ENCODE peak calls at places on chromosome 18, in seven cellular contexts. A, R, Y, Z, K, X and J are unnamed samples.

GRCh38 chr18:31750259-31750658 is 10.4 kb downstream of the SLC25A52 start:
- DNase-seq in A (no peak), R (no peak), Y (no peak), Z (no peak), K (no peak), X (no peak), J (no peak)

GRCh38 chr18:36634573-36635216 is 194.1 kb downstream of the TPGS2 start:
- DNase-seq in A (no peak), R (no peak), Y (no peak), Z (no peak), K (no peak), X (peak), J (peak)

GRCh38 chr18:40357536-40357935 is 1597.5 kb upstream of the PIK3C3 start:
- DNase-seq in A (no peak), R (no peak), Y (no peak), Z (no peak), K (no peak), X (peak), J (no peak)

GRCh38 chr18:48006415-48007175 is 76.1 kb upstream of the SMAD2 start:
- DNase-seq in A (no peak), R (no peak), Y (no peak), Z (no peak), K (no peak), X (no peak), J (no peak)

GRCh38 chr18:37578886-37579513 is 13.4 kb upstream of the CELF4 start:
- DNase-seq in A (peak), R (no peak), Y (peak), Z (peak), K (no peak), X (peak), J (peak)

GRCh38 chr18:58363767-58364540 is 264.9 kb downstream of the ALPK2 start:
- DNase-seq in A (no peak), R (no peak), Y (no peak), Z (no peak), K (no peak), X (peak), J (peak)

GRCh38 chr18:23668731-23669130 is 6.0 kb upstream of the ANKRD29 start:
- DNase-seq in A (peak), R (no peak), Y (peak), Z (peak), K (no peak), X (no peak), J (no peak)

GRCh38 chr18:5582849-5583667 is 39.3 kb upstream of the EPB41L3 start:
- DNase-seq in A (no peak), R (no peak), Y (no peak), Z (no peak), K (no peak), X (peak), J (no peak)

GRCh38 chr18:3661121-3661520 is 211.1 kb downstream of the TGIF1 start:
- DNase-seq in A (no peak), R (no peak), Y (no peak), Z (peak), K (no peak), X (no peak), J (no peak)

DNA sequence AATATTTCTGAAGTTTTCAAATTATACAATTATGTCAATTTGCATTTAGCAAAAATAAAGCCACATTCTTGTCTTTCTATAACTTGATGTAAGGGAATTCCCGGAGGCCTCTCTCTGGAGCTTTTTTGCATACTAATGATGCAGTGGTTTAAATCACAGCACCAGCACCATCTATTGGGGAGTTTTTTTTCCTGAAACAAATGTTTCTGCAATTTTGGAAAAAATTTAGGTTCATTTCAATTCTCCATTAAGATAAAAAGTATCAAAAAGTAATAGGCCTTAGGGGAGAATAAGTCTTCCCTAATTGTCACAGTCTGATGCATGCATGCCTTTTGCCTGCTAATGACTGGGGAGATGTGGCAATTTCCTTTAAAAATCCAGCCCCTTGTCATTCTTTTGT is 13.5 kb downstream of the CBLN2 start:
- DNase-seq in A (no peak), R (no peak), Y (peak), Z (no peak), K (no peak), X (no peak), J (no peak)
- TF ChIP-seq CTCF in A (no peak), R (no peak), Y (peak), Z (peak), K (peak), X (no peak), J (no peak)

DNA sequence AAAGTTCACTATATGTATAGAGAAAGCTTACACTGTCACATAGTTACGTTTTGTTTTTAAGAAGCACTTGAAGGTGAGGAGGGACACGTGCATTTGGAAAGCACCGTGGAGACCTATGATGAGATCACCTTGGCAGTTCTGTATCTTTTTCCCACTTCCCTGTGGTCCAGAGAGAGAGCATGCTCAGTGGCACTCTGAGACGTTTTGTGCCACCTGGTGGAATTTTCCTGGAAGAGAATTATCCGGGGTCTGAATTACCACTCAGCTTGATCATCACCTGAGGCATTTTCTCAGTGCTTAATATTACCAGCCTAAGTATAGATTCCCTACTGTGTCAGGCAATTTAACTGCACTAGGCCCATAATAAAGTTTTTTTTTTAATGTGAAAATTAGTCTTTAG is 469.4 kb upstream of the SMIM21 start:
- DNase-seq in A (peak), R (no peak), Y (no peak), Z (peak), K (no peak), X (no peak), J (no peak)
- TF ChIP-seq CTCF in A (peak), R (no peak), Y (no peak), Z (peak), K (no peak), X (no peak), J (peak)

GRCh38 chr18:7614030-7614429 is 46.9 kb downstream of the PTPRM start:
- DNase-seq in A (no peak), R (no peak), Y (no peak), Z (no peak), K (no peak), X (no peak), J (no peak)
- TF ChIP-seq CTCF in A (no peak), R (no peak), Y (no peak), Z (no peak), K (no peak), X (no peak), J (no peak)

DNA sequence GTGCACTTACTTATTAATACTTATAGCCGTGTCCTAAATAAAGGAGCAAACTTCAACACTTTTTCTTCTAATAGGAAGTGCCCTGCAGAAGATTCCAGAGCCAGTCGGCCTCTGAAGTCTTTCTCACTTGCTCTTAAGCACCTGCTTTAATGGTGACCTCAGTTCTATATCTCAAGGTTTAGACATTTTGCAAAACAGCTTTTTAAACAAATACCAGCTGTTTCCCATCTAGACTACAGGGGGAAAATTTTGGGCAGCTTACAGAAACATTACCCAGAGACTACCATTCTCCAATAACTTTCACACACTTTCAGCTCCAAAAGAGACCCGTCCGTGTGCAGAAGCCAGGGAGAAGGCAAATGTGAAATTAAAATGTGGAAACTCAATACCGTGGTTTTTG is 285.3 kb upstream of the CCDC68 start:
- DNase-seq in A (no peak), R (no peak), Y (no peak), Z (no peak), K (peak), X (peak), J (no peak)
- TF ChIP-seq CTCF in A (no peak), R (no peak), Y (no peak), Z (no peak), K (no peak), X (no peak), J (no peak)

GRCh38 chr18:52244658-52245057 is 95.3 kb upstream of the DCC start:
- DNase-seq in A (no peak), R (no peak), Y (no peak), Z (no peak), K (no peak), X (no peak), J (no peak)
- TF ChIP-seq CTCF in A (no peak), R (no peak), Y (no peak), Z (no peak), K (no peak), X (no peak), J (no peak)

DNA sequence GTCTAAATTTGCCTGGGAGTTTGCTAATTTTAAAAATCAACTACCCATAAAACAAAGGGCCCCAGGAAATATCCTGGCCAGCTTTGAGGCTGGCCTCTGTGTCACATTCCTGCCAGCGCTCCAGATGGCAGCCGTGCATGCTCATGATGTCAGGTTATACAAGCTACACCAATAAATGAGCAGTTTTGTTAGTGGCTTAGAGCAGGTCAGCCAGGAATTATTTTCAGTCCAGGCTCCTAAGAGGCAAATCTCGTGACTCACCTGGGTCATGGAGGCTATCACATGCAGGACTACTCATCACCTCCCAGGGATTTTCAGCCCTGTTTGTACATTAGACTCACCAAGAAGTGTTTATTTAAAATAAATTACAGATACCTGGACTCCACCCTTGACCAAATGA is 31.7 kb downstream of the ABHD3 start:
- DNase-seq in A (no peak), R (no peak), Y (no peak), Z (no peak), K (no peak), X (peak), J (no peak)
- TF ChIP-seq CTCF in A (no peak), R (no peak), Y (no peak), Z (no peak), K (no peak), X (no peak), J (no peak)